ENCODE peak calls at places on chromosomes 11 and 22, in seven cellular contexts. One of them, this sample, is unnamed.

GRCh38 chr11:3153291-3153861 is 11.7 kb downstream of the OSBPL5 start:
- DNase-seq in GM12878: no peak
- DNase-seq in HCT116: no peak
- DNase-seq in K562: no peak
- DNase-seq in H1: no peak
- DNase-seq in SK-N-SH: no peak
- DNase-seq in HepG2: no peak
- DNase-seq in this sample: no peak

GRCh38 chr11:23509023-23509422 is 648.7 kb upstream of the CCDC179 start:
- DNase-seq in SK-N-SH: no peak
- DNase-seq in HepG2: no peak
- DNase-seq in HCT116: no peak
- DNase-seq in H1: no peak
- DNase-seq in GM12878: no peak
- DNase-seq in K562: no peak
- DNase-seq in this sample: no peak

GRCh38 chr11:94330789-94331188 is 26.4 kb downstream of the IZUMO1R start:
- DNase-seq in H1: no peak
- DNase-seq in HCT116: no peak
- DNase-seq in SK-N-SH: no peak
- DNase-seq in K562: no peak
- DNase-seq in HepG2: no peak
- DNase-seq in GM12878: no peak
- DNase-seq in this sample: peak

GRCh38 chr11:36509694-36510566 is at the start of gene TRAF6:
- DNase-seq in H1: peak
- DNase-seq in HepG2: peak
- DNase-seq in GM12878: no peak
- DNase-seq in HCT116: peak
- DNase-seq in K562: peak
- DNase-seq in SK-N-SH: peak
- DNase-seq in this sample: peak

GRCh38 chr22:44373234-44373633 is 60.5 kb upstream of the SHISAL1 start:
- DNase-seq in GM12878: no peak
- DNase-seq in K562: no peak
- DNase-seq in HCT116: no peak
- DNase-seq in H1: no peak
- DNase-seq in SK-N-SH: no peak
- DNase-seq in HepG2: no peak
- DNase-seq in this sample: no peak

GRCh38 chr11:12767022-12767421 is 92.8 kb downstream of the TEAD1 start:
- DNase-seq in K562: no peak
- DNase-seq in SK-N-SH: no peak
- DNase-seq in HepG2: no peak
- DNase-seq in H1: no peak
- DNase-seq in HCT116: no peak
- DNase-seq in GM12878: no peak
- DNase-seq in this sample: no peak

GRCh38 chr22:45642966-45643365 is 28.7 kb upstream of the ATXN10 start:
- DNase-seq in HepG2: no peak
- DNase-seq in K562: no peak
- DNase-seq in GM12878: no peak
- DNase-seq in HCT116: no peak
- DNase-seq in H1: no peak
- DNase-seq in SK-N-SH: no peak
- DNase-seq in this sample: no peak

GRCh38 chr11:102623128-102623527 is 2.0 kb downstream of the MMP20 start:
- DNase-seq in SK-N-SH: no peak
- DNase-seq in GM12878: no peak
- DNase-seq in H1: no peak
- DNase-seq in HepG2: no peak
- DNase-seq in HCT116: no peak
- DNase-seq in K562: no peak
- DNase-seq in this sample: no peak

GRCh38 chr11:110857885-110858555 is 145.8 kb upstream of the ARHGAP20 start:
- DNase-seq in SK-N-SH: no peak
- DNase-seq in K562: no peak
- DNase-seq in HCT116: no peak
- DNase-seq in HepG2: no peak
- DNase-seq in H1: no peak
- DNase-seq in GM12878: no peak
- DNase-seq in this sample: no peak

DNA sequence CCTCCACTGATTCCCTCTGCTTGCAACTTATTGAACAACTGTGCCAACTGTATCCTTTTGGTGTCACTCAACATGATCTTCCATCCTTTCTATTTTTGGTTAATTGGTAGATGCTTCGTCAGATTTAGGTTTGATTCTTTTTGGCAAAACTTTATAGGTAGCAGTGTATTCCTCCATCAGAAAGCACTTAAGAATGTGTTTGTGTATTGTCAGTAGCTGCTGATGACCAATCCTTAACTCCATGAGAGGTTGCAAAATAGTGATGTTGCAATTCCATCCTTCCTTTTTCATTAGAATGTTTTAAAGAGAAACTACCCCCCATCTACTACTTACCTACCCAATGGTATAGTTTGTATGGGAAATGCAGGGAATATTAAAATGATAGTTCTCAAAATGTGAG is 22.1 kb downstream of the FAM76B start:
- DNase-seq in HCT116: no peak
- DNase-seq in GM12878: no peak
- DNase-seq in HepG2: no peak
- DNase-seq in H1: no peak
- DNase-seq in SK-N-SH: no peak
- DNase-seq in K562: no peak
- DNase-seq in this sample: no peak
- TF ChIP-seq JUND in HCT116: no peak
- TF ChIP-seq JUND in GM12878: no peak
- TF ChIP-seq JUND in HepG2: no peak
- TF ChIP-seq JUND in H1: no peak
- TF ChIP-seq JUND in SK-N-SH: no peak
- TF ChIP-seq JUND in K562: no peak
- TF ChIP-seq JUND in this sample: no peak

GRCh38 chr11:44066732-44067131 is 662 bp downstream of the ACCS start:
- DNase-seq in SK-N-SH: peak
- DNase-seq in HCT116: peak
- DNase-seq in K562: peak
- DNase-seq in GM12878: no peak
- DNase-seq in HepG2: no peak
- DNase-seq in H1: no peak
- DNase-seq in this sample: peak
- TF ChIP-seq JUND in SK-N-SH: peak
- TF ChIP-seq JUND in HCT116: peak
- TF ChIP-seq JUND in K562: no peak
- TF ChIP-seq JUND in GM12878: no peak
- TF ChIP-seq JUND in HepG2: no peak
- TF ChIP-seq JUND in H1: no peak
- TF ChIP-seq JUND in this sample: no peak

DNA sequence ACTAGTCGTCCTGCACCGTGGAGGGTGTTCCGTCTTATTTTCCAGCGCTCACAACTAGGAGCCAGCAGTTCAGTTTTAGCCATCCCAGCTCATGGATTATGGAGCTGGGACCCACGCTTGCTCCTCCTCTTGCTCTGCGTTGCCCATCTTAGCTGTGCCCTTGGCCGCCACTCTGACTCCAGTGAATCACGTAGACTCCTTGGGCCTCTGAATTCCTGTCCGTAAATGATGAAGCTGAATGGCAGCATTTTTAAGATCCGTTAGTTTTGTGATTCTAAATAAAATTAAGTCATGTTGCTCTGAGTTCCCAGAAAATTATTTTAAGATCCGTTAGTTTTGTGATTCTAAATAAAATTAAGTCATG is 23.8 kb downstream of the BCR start:
- DNase-seq in GM12878: no peak
- DNase-seq in H1: no peak
- DNase-seq in HepG2: no peak
- DNase-seq in SK-N-SH: no peak
- DNase-seq in HCT116: no peak
- DNase-seq in K562: no peak
- DNase-seq in this sample: no peak
- TF ChIP-seq JUND in GM12878: no peak
- TF ChIP-seq JUND in H1: no peak
- TF ChIP-seq JUND in HepG2: no peak
- TF ChIP-seq JUND in SK-N-SH: no peak
- TF ChIP-seq JUND in HCT116: no peak
- TF ChIP-seq JUND in K562: no peak
- TF ChIP-seq JUND in this sample: no peak

DNA sequence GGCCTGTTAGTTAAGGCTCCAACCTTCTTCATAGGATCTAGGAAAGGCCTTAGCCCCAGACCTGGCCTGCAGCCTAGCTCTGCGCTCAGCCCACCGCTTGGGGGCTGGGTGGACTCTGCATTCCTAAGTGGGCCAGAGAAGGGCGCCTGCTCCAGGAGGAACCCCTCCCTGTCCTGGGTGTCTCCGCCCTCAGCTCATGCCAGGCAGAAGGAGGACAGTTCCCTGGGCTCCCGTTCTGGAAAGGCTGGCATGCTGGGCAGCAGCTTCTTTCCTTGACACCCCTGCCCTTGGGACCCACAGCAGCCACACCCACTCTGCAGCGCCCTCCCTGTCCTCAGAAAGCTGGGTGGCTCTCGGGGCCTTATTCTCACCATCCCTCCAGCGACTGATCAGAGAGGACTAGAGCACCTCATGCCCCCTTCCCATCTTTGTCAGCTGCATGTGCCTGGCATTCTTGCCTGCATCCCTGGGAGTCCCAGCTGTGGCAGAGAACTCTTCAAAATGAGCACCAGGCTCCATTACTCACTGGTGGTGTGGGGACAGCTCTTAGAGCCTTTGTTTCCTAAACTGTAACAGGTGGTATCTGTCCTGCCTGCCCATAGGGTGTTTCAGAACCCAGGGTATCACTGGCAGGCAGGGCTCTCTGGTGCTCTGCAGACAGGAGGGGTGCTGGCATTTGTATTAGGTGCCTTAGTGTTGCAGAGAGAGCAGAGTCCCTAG is 20.3 kb upstream of the MYRF start:
- DNase-seq in HCT116: no peak
- DNase-seq in K562: no peak
- DNase-seq in H1: no peak
- DNase-seq in SK-N-SH: no peak
- DNase-seq in GM12878: no peak
- DNase-seq in HepG2: no peak
- DNase-seq in this sample: no peak
- TF ChIP-seq JUND in HCT116: no peak
- TF ChIP-seq JUND in K562: no peak
- TF ChIP-seq JUND in H1: no peak
- TF ChIP-seq JUND in SK-N-SH: no peak
- TF ChIP-seq JUND in GM12878: no peak
- TF ChIP-seq JUND in HepG2: no peak
- TF ChIP-seq JUND in this sample: no peak

GRCh38 chr11:78295991-78296930 is 107.5 kb downstream of the USP35 start:
- DNase-seq in HepG2: no peak
- DNase-seq in GM12878: no peak
- DNase-seq in HCT116: no peak
- DNase-seq in SK-N-SH: no peak
- DNase-seq in K562: no peak
- DNase-seq in H1: no peak
- DNase-seq in this sample: no peak
- TF ChIP-seq JUND in HepG2: no peak
- TF ChIP-seq JUND in GM12878: no peak
- TF ChIP-seq JUND in HCT116: no peak
- TF ChIP-seq JUND in SK-N-SH: no peak
- TF ChIP-seq JUND in K562: peak
- TF ChIP-seq JUND in H1: no peak
- TF ChIP-seq JUND in this sample: no peak

GRCh38 chr11:64869571-64870175 is 8.7 kb downstream of the EHD1 start:
- DNase-seq in HCT116: no peak
- DNase-seq in HepG2: peak
- DNase-seq in K562: no peak
- DNase-seq in H1: no peak
- DNase-seq in GM12878: no peak
- DNase-seq in SK-N-SH: no peak
- DNase-seq in this sample: no peak
- TF ChIP-seq JUND in HCT116: no peak
- TF ChIP-seq JUND in HepG2: no peak
- TF ChIP-seq JUND in K562: no peak
- TF ChIP-seq JUND in H1: no peak
- TF ChIP-seq JUND in GM12878: no peak
- TF ChIP-seq JUND in SK-N-SH: no peak
- TF ChIP-seq JUND in this sample: no peak

This sample was measured in T47D.